ENCODE peak calls at places on chromosomes 3 and 15, in nine cellular contexts. I is left cardiac atrium; Y is iPS DF 6.9; X is LoVo; P is activated CD4-positive, alpha-beta T cell treated with anti-CD3 and anti-CD28 coated beads, Interleukin-2, amount 50 U/mL, for 1 hour; G is kidney tubule cell; M is left lung; O is naive thymus-derived CD8-positive, alpha-beta T cell; R is HepG2. W is an unnamed sample.

GRCh38 chr15:99238849-99239248 is 10.5 kb downstream of the TTC23 start:
- DNase-seq in O (no peak), I (no peak), X (no peak), R (no peak), Y (no peak), M (no peak), P (no peak), G (no peak), W (no peak)

GRCh38 chr3:73945553-73945952 is 320.8 kb upstream of the PDZRN3 start:
- DNase-seq in P (no peak), Y (no peak), R (no peak), X (no peak), G (no peak), I (no peak), O (no peak), M (no peak), W (no peak)

GRCh38 chr3:120681506-120682038 is 467 bp downstream of the HGD start:
- DNase-seq in P (no peak), R (no peak), X (no peak), O (no peak), Y (no peak), G (peak), M (no peak), I (no peak), W (no peak)

GRCh38 chr3:81249540-81250029 is 511.9 kb downstream of the GBE1 start:
- DNase-seq in I (no peak), O (no peak), M (no peak), X (peak), G (peak), R (peak), P (no peak), Y (no peak), W (no peak)

GRCh38 chr3:172156309-172156998 is 117.1 kb downstream of the FNDC3B start:
- DNase-seq in Y (no peak), R (no peak), I (no peak), O (no peak), M (peak), P (no peak), X (no peak), G (peak), W (no peak)

GRCh38 chr15:60412026-60412425 is 14.2 kb upstream of the ANXA2 start:
- DNase-seq in Y (no peak), X (no peak), I (no peak), G (no peak), O (no peak), M (no peak), R (no peak), P (no peak), W (no peak)

GRCh38 chr3:29503969-29504368 is 223.1 kb downstream of the RBMS3 start:
- DNase-seq in R (no peak), Y (no peak), X (no peak), M (no peak), I (peak), P (no peak), O (no peak), G (no peak), W (no peak)

GRCh38 chr3:109863701-109864100 is 526.4 kb upstream of the DPPA4 start:
- DNase-seq in P (no peak), Y (no peak), G (peak), R (no peak), X (no peak), O (no peak), M (no peak), I (no peak), W (no peak)

GRCh38 chr15:90097475-90097874 is 4.8 kb downstream of the IDH2 start:
- DNase-seq in X (no peak), R (no peak), M (no peak), P (peak), O (peak), Y (no peak), I (no peak), G (peak), W (no peak)

GRCh38 chr15:52256366-52256765 is 39.2 kb downstream of the MYO5C start:
- DNase-seq in I (peak), G (peak), R (peak), P (peak), Y (peak), O (peak), M (no peak), X (peak), W (peak)

GRCh38 chr3:84108442-84108971 is 850.3 kb upstream of the CADM2 start:
- DNase-seq in G (peak), R (peak), Y (no peak), P (no peak), X (peak), I (no peak), M (no peak), O (no peak), W (no peak)

GRCh38 chr3:58350627-58351013 is 17.9 kb downstream of the PXK start:
- DNase-seq in Y (no peak), G (no peak), O (no peak), M (no peak), R (no peak), I (no peak), P (no peak), X (no peak), W (no peak)

GRCh38 chr3:7585052-7585451 is 724.1 kb downstream of the GRM7 start:
- DNase-seq in I (no peak), M (no peak), X (no peak), R (no peak), Y (no peak), P (no peak), O (no peak), G (no peak), W (no peak)

GRCh38 chr3:113531826-113532697 is at the start of gene SIDT1:
- DNase-seq in O (peak), I (peak), Y (no peak), G (peak), M (peak), P (peak), R (no peak), X (peak), W (no peak)

GRCh38 chr15:90869601-90870353 is 1.4 kb downstream of the FURIN start:
- DNase-seq in Y (no peak), G (peak), R (no peak), P (no peak), I (peak), X (peak), M (peak), O (peak), W (peak)

GRCh38 chr15:84873997-84874396 is 10.5 kb upstream of the SLC28A1 start:
- DNase-seq in X (no peak), O (no peak), G (no peak), I (no peak), M (no peak), P (no peak), Y (no peak), R (no peak), W (no peak)

GRCh38 chr15:68431792-68432401 is at the start of gene ITGA11:
- DNase-seq in P (no peak), I (peak), O (no peak), Y (no peak), M (peak), R (no peak), G (peak), X (peak), W (peak)

GRCh38 chr3:50290116-50290745 is 2.0 kb downstream of the IFRD2 start:
- DNase-seq in I (no peak), X (no peak), G (no peak), M (no peak), P (no peak), R (no peak), Y (no peak), O (no peak), W (no peak)

GRCh38 chr3:170802164-170803151 is 67.5 kb downstream of the RPL22L1 start:
- DNase-seq in X (peak), O (no peak), Y (no peak), G (peak), P (no peak), I (no peak), M (no peak), R (no peak), W (no peak)